ENCODE peak calls at places on chromosomes 6 and 20, in four cellular contexts. One of them, this sample, is unnamed.

GRCh38 chr20:38115205-38115604 is 49.9 kb downstream of the TGM2 start:
- DNase-seq in psoas muscle: no peak
- DNase-seq in H1: no peak
- DNase-seq in adrenal gland: no peak
- DNase-seq in this sample: no peak

GRCh38 chr6:5782783-5783567 is 223.8 kb downstream of the NRN1 start:
- DNase-seq in adrenal gland: no peak
- DNase-seq in psoas muscle: peak; percentile 62
- DNase-seq in H1: no peak
- DNase-seq in this sample: no peak

GRCh38 chr20:57251344-57251743 is 15.1 kb downstream of the BMP7 start:
- DNase-seq in adrenal gland: peak; percentile 11
- DNase-seq in H1: no peak
- DNase-seq in psoas muscle: no peak
- DNase-seq in this sample: no peak

GRCh38 chr6:22956029-22956715 is 386.8 kb downstream of the HDGFL1 start:
- DNase-seq in H1: no peak
- DNase-seq in psoas muscle: no peak
- DNase-seq in adrenal gland: no peak
- DNase-seq in this sample: no peak

GRCh38 chr6:2531426-2532208 is 219.1 kb downstream of the MYLK4 start:
- DNase-seq in adrenal gland: no peak
- DNase-seq in psoas muscle: no peak
- DNase-seq in H1: no peak
- DNase-seq in this sample: peak; percentile 92

GRCh38 chr6:145147981-145148380 is 587.3 kb downstream of the EPM2A start:
- DNase-seq in psoas muscle: no peak
- DNase-seq in adrenal gland: no peak
- DNase-seq in H1: no peak
- DNase-seq in this sample: no peak

GRCh38 chr20:49682798-49683197 is 30.9 kb downstream of the B4GALT5 start:
- DNase-seq in H1: no peak
- DNase-seq in adrenal gland: no peak
- DNase-seq in psoas muscle: no peak
- DNase-seq in this sample: no peak

GRCh38 chr6:47479156-47479541 is 1.6 kb downstream of the CD2AP start:
- DNase-seq in H1: no peak
- DNase-seq in adrenal gland: no peak
- DNase-seq in psoas muscle: no peak
- DNase-seq in this sample: no peak

GRCh38 chr6:391559-392440 is at the start of gene IRF4:
- DNase-seq in H1: no peak
- DNase-seq in psoas muscle: no peak
- DNase-seq in adrenal gland: no peak
- DNase-seq in this sample: no peak

GRCh38 chr6:144897441-144897921 is 612.3 kb downstream of the UTRN start:
- DNase-seq in adrenal gland: no peak
- DNase-seq in psoas muscle: no peak
- DNase-seq in H1: no peak
- DNase-seq in this sample: peak; percentile 63

GRCh38 chr6:154548130-154548830 is 37.8 kb upstream of the CNKSR3 start:
- DNase-seq in adrenal gland: peak; percentile 47
- DNase-seq in H1: no peak
- DNase-seq in psoas muscle: no peak
- DNase-seq in this sample: no peak

GRCh38 chr6:158266131-158266530 is 46.1 kb upstream of the TULP4 start:
- DNase-seq in psoas muscle: no peak
- DNase-seq in adrenal gland: no peak
- DNase-seq in H1: no peak
- DNase-seq in this sample: no peak

GRCh38 chr6:31907158-31907813 is 5.4 kb upstream of the ZBTB12 start:
- DNase-seq in H1: no peak
- DNase-seq in adrenal gland: peak; percentile 73
- DNase-seq in psoas muscle: no peak
- DNase-seq in this sample: no peak

GRCh38 chr6:17485946-17486345 is 92.6 kb downstream of the CAP2 start:
- DNase-seq in psoas muscle: no peak
- DNase-seq in H1: no peak
- DNase-seq in adrenal gland: no peak
- DNase-seq in this sample: no peak

GRCh38 chr6:134750669-134751068 is 199.2 kb downstream of the ALDH8A1 start:
- DNase-seq in adrenal gland: no peak
- DNase-seq in H1: no peak
- DNase-seq in psoas muscle: no peak
- DNase-seq in this sample: no peak

GRCh38 chr20:10216146-10216741 is 2.4 kb upstream of the SNAP25 start:
- DNase-seq in psoas muscle: no peak
- DNase-seq in adrenal gland: no peak
- DNase-seq in H1: no peak
- DNase-seq in this sample: no peak

GRCh38 chr20:35568645-35569044 is 26.8 kb downstream of the ERGIC3 start:
- DNase-seq in psoas muscle: no peak
- DNase-seq in H1: no peak
- DNase-seq in adrenal gland: no peak
- DNase-seq in this sample: no peak

GRCh38 chr6:161228911-161229591 is 44.8 kb downstream of the AGPAT4 start:
- DNase-seq in H1: no peak
- DNase-seq in adrenal gland: no peak
- DNase-seq in psoas muscle: no peak
- DNase-seq in this sample: peak; percentile 65

GRCh38 chr20:48359692-48360337 is 468.0 kb downstream of the PREX1 start:
- DNase-seq in adrenal gland: no peak
- DNase-seq in H1: no peak
- DNase-seq in psoas muscle: no peak
- DNase-seq in this sample: no peak

GRCh38 chr6:167049275-167049674 is 50.1 kb downstream of the CEP43 start:
- DNase-seq in H1: no peak
- DNase-seq in adrenal gland: no peak
- DNase-seq in psoas muscle: no peak
- DNase-seq in this sample: no peak

GRCh38 chr6:73349311-73349710 is 4.8 kb downstream of the DPPA5 start:
- DNase-seq in psoas muscle: no peak
- DNase-seq in adrenal gland: no peak
- DNase-seq in H1: peak; percentile 78
- DNase-seq in this sample: no peak

GRCh38 chr6:131923356-131923755 is 27.8 kb downstream of the CCN2 start:
- DNase-seq in adrenal gland: peak; percentile 49
- DNase-seq in H1: no peak
- DNase-seq in psoas muscle: peak; percentile 27
- DNase-seq in this sample: no peak

GRCh38 chr6:23414204-23414501 is 711.9 kb upstream of the NRSN1 start:
- DNase-seq in H1: no peak
- DNase-seq in adrenal gland: no peak
- DNase-seq in psoas muscle: no peak
- DNase-seq in this sample: peak; percentile 49

GRCh38 chr6:56549014-56549413 is 93.7 kb downstream of the DST start:
- DNase-seq in H1: no peak
- DNase-seq in adrenal gland: no peak
- DNase-seq in psoas muscle: no peak
- DNase-seq in this sample: no peak

DNA sequence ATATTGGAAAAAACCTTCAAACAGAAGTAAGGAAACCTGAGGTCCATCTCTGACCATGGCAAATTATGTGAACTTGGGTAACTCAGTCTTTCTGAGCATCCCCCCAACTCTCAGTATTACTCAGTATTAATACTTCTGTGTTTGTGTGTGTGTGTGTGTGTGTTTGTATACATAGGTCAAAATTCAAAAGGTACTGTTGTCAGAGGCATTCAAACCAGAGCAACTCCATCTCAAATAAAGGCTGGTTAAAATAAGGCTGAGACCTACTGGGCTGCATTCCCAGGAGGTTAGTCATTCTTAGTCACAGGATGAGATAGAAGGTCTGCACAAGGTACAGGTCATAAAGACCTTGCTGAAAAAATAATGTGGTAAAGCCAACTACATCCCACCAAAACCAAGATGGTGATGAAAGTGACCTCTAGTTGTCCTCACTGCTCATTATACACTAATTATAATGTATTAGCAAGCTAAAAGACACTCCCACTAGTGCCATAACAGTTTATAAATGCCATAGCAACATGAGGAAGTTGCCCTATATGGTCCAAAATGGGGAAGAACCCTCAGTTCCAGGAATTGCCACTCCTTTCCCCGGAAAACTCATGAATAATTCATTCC is 33.3 kb upstream of the SLC22A16 start:
- DNase-seq in adrenal gland: peak; percentile 57
- DNase-seq in psoas muscle: no peak
- DNase-seq in H1: no peak
- DNase-seq in this sample: no peak
- H3K27ac ChIP-seq in adrenal gland: no peak overlapping the region
- H3K27ac ChIP-seq in psoas muscle: no peak overlapping the region
- H3K27ac ChIP-seq in H1: no peak overlapping the region
- H3K27ac ChIP-seq in this sample: peak overlapping the region; percentile 52

DNA sequence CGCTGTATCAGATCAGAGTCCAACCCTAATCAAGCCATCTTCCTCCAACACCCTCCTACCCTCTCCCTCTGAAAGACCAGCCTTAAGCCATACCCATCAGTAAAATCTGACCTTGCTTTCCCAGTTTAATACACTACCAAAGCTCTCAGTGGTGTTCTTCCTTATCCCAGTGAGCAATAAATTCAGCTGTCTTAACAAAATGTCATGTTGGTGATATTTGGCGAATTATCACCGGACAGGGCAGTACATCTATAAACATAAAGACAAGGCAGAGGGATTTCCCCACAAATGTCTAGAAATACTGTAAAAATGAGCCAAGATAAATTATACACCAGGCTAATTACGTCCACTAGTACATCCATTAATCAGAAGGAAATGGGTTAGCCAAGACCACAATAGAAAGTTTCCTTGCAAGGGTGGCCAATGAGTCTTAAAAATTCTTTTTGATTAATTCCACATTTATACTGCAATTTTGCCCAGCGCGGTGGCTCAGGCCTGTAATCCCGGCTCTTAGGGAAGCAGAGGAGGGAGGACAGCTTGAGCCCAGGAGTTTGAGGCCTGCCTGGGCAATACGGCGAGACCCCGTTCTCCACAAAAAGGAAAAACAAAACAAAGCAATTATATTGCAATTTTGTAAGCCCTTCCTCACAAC is 905 bp downstream of the RARS2 start:
- DNase-seq in psoas muscle: no peak
- DNase-seq in adrenal gland: no peak
- DNase-seq in H1: no peak
- DNase-seq in this sample: no peak
- H3K27ac ChIP-seq in psoas muscle: peak overlapping the region; percentile 77
- H3K27ac ChIP-seq in adrenal gland: peak overlapping the region; percentile 93
- H3K27ac ChIP-seq in H1: peak overlapping the region; percentile 94
- H3K27ac ChIP-seq in this sample: peak overlapping the region; percentile 55

GRCh38 chr6:116685437-116685993 is 4.5 kb downstream of the KPNA5 start:
- DNase-seq in adrenal gland: no peak
- DNase-seq in H1: no peak
- DNase-seq in psoas muscle: no peak
- DNase-seq in this sample: no peak

GRCh38 chr6:116680880-116681672 is at the start of gene KPNA5:
- DNase-seq in H1: peak; percentile 67
- DNase-seq in psoas muscle: peak; percentile 90
- DNase-seq in adrenal gland: peak; percentile 91
- DNase-seq in this sample: no peak

DNA sequence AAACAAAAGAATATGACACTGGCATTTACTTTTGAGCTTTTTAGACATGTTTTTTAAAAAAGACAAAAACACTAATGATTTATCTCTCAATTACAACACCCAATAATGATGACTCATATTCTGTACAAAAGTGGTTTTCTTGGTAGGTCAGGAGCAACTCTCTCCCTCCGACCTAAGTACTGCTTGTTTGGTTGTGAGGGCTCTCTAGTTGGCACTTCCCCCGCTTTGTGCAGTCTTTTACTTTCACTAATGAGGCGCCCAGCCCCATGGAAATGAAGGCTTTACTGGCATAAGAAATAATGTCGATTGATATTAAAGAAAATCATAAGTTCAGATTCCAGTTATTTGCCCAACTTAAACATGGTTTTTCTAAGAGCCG is 1.3 kb downstream of the KPNA5 start:
- DNase-seq in H1: no peak
- DNase-seq in psoas muscle: no peak
- DNase-seq in adrenal gland: peak; percentile 44
- DNase-seq in this sample: no peak
- H3K27ac ChIP-seq in H1: no peak overlapping the region
- H3K27ac ChIP-seq in psoas muscle: peak overlapping the region; percentile 96
- H3K27ac ChIP-seq in adrenal gland: peak overlapping the region; percentile 1
- H3K27ac ChIP-seq in this sample: no peak overlapping the region

DNA sequence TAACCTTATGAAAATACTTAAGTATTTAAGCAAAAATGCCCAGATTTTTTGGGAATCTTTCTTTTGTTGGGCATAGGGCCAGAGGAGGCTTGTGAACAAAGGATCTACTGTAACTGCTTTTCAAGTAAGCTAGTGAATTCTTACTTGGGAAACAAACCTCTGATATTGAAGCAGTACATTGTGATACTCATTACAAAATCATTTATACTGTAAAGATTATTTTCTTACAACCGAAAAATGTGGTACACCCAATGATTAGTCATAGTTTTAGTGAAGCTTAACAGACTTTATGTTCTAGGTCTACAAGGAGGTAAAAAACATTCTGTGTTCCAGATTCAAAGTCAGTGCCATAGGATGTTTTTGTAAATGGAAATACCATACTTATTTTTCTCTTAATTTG is 272.9 kb upstream of the KCNQ5 start:
- DNase-seq in adrenal gland: no peak
- DNase-seq in psoas muscle: no peak
- DNase-seq in H1: no peak
- DNase-seq in this sample: no peak
- H3K27ac ChIP-seq in adrenal gland: no peak overlapping the region
- H3K27ac ChIP-seq in psoas muscle: no peak overlapping the region
- H3K27ac ChIP-seq in H1: no peak overlapping the region
- H3K27ac ChIP-seq in this sample: no peak overlapping the region

GRCh38 chr6:33414592-33415271 is 3.2 kb downstream of the CUTA start:
- DNase-seq in psoas muscle: no peak
- DNase-seq in H1: no peak
- DNase-seq in adrenal gland: no peak
- DNase-seq in this sample: no peak
- H3K27ac ChIP-seq in psoas muscle: no peak overlapping the region
- H3K27ac ChIP-seq in H1: no peak overlapping the region
- H3K27ac ChIP-seq in adrenal gland: no peak overlapping the region
- H3K27ac ChIP-seq in this sample: no peak overlapping the region

This sample was measured in epithelial cell of prostate.